ENCODE peak calls at places on chromosomes 3 and 15, in five cellular contexts. E, F, O, T and S are unnamed samples.

GRCh38 chr15:73330206-73331051 is 38.3 kb downstream of the HCN4 start:
- DNase-seq in O (no peak), F (peak), E (no peak), T (no peak), S (peak)

GRCh38 chr15:56820333-56820732 is 87.0 kb upstream of the ZNF280D start:
- DNase-seq in O (no peak), F (no peak), E (no peak), T (no peak), S (no peak)

GRCh38 chr15:48185527-48185926 is 5.9 kb upstream of the CTXN2 start:
- DNase-seq in O (no peak), F (no peak), T (no peak), E (no peak), S (no peak)

GRCh38 chr3:42721690-42722089 is 19.1 kb upstream of the HHATL start:
- DNase-seq in T (no peak), O (no peak), E (no peak), F (no peak), S (peak)

GRCh38 chr15:28982886-28983285 is 97.1 kb downstream of the APBA2 start:
- DNase-seq in T (no peak), E (no peak), F (no peak), O (no peak), S (no peak)

GRCh38 chr3:113952921-113953320 is 5.1 kb downstream of the ZDHHC23 start:
- DNase-seq in E (no peak), F (no peak), O (no peak), T (no peak), S (no peak)

GRCh38 chr3:104069114-104069513 is 1297.6 kb upstream of the ALCAM start:
- DNase-seq in T (no peak), E (no peak), O (no peak), F (no peak), S (no peak)

GRCh38 chr3:42488687-42489086 is 13.8 kb upstream of the VIPR1 start:
- DNase-seq in T (no peak), F (no peak), E (no peak), O (no peak), S (no peak)

GRCh38 chr15:82851981-82852511 is 42.6 kb downstream of the WHAMM start:
- DNase-seq in F (no peak), O (no peak), E (peak), T (no peak), S (no peak)

GRCh38 chr15:31332020-31332680 is 5.5 kb downstream of the KLF13 start:
- DNase-seq in O (no peak), E (no peak), T (no peak), F (no peak), S (no peak)

GRCh38 chr3:102741694-102742093 is 306.9 kb downstream of the ZPLD1 start:
- DNase-seq in T (no peak), F (no peak), O (no peak), E (no peak), S (no peak)

GRCh38 chr3:157294953-157295352 is 135.0 kb upstream of the CCNL1 start:
- DNase-seq in O (no peak), E (no peak), F (no peak), T (no peak), S (no peak)

GRCh38 chr3:160804762-160805161 is 48.7 kb downstream of the PPM1L start:
- DNase-seq in O (no peak), T (peak), F (peak), E (no peak), S (peak)

GRCh38 chr3:12253944-12254343 is 34.9 kb upstream of the PPARG start:
- DNase-seq in E (no peak), F (no peak), T (no peak), O (no peak), S (no peak)

GRCh38 chr15:93862791-93863190 is 368.6 kb upstream of the MCTP2 start:
- DNase-seq in F (no peak), E (no peak), T (peak), O (no peak), S (peak)

GRCh38 chr15:89174476-89174875 is 46.9 kb downstream of the RLBP1 start:
- DNase-seq in F (no peak), E (no peak), O (no peak), T (no peak), S (no peak)

GRCh38 chr3:107065094-107065861 is 312.0 kb upstream of the CCDC54 start:
- DNase-seq in F (no peak), E (no peak), T (no peak), O (no peak), S (peak)

GRCh38 chr15:78438595-78439285 is 724 bp downstream of the IREB2 start:
- DNase-seq in E (no peak), F (peak), T (no peak), O (no peak), S (peak)

GRCh38 chr15:74541494-74542191 is 623 bp downstream of the ARID3B start:
- DNase-seq in E (peak), F (peak), O (no peak), T (peak), S (peak)
- TF ChIP-seq POLR2A in E (no peak), F (no peak), O (no peak), T (no peak), S (no peak)

DNA sequence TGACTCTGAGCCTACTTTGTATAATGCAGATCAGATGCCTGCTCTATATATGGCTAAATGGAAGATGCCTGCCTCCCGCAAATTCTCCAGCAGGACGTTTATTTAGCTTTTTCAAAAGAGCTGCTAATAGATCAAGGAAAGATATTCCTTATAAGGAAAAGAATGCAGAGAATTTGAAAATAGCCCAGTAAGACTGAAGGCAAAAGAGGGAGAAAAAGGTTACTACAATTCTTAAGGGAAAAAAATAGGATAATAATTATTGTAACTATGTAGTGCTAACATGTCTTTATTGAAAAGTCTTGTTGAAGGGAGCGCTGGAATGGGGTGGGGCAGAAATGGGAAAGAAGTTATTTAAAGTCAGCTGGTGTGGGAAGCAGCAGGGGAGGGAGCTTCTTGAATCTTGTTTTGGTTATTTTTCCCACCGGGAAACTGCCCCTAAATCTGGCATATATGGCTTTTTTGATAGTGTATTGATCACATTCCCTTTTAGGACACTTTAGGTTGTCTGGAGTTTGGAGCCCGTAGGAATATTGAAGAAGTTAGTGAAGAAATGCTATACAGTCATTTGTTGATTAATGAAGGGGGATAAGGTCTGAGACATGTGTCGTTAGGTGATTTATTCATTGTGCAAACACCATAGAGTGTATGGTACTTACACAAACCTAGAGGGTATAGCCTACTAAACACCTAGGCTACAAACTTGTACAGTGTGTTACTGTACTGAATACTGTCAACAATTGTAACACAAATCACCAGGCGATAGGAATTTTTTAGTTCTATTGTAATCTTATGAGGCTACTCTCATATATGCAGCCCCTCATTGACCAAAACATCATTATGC is 3.1 kb downstream of the TPM1 start:
- DNase-seq in E (no peak), F (no peak), O (no peak), T (no peak), S (no peak)
- TF ChIP-seq POLR2A in E (no peak), F (no peak), O (no peak), T (no peak), S (no peak)

GRCh38 chr3:20039765-20040475 is at the start of gene KAT2B:
- DNase-seq in E (peak), O (no peak), T (peak), F (peak), S (peak)
- TF ChIP-seq POLR2A in E (no peak), O (no peak), T (no peak), F (peak), S (no peak)

GRCh38 chr3:141440942-141441341 is 45.9 kb upstream of the RASA2 start:
- DNase-seq in T (no peak), F (no peak), E (no peak), O (no peak), S (no peak)
- TF ChIP-seq POLR2A in T (no peak), F (no peak), E (no peak), O (no peak), S (no peak)

GRCh38 chr3:9770276-9770812 is 597 bp upstream of the CAMK1 start:
- DNase-seq in O (no peak), E (no peak), T (peak), F (peak), S (peak)

GRCh38 chr3:9767418-9767817 is 2.3 kb downstream of the CAMK1 start:
- DNase-seq in F (no peak), E (no peak), O (no peak), T (no peak), S (no peak)

GRCh38 chr3:9769012-9769411 is 735 bp downstream of the CAMK1 start:
- DNase-seq in T (no peak), F (no peak), E (no peak), O (no peak), S (no peak)

GRCh38 chr3:9768376-9768775 is 1.4 kb downstream of the CAMK1 start:
- DNase-seq in O (no peak), F (no peak), T (no peak), E (no peak), S (no peak)

GRCh38 chr3:9769426-9770275 is at the start of gene CAMK1:
- DNase-seq in E (peak), F (peak), T (peak), O (no peak), S (peak)
- TF ChIP-seq POLR2A in E (no peak), F (peak), T (no peak), O (peak), S (peak)